ENCODE peak calls at places on chromosomes 16 and 17, in five cellular contexts. One of them, this sample, is unnamed.

GRCh38 chr17:53033297-53033696 is 789.4 kb upstream of the KIF2B start:
- DNase-seq in activated CD4-positive, alpha-beta T cell treated with anti-CD3 and anti-CD28 coated beads for 48 hours: no peak
- DNase-seq in KBM-7: no peak
- DNase-seq in foreskin fibroblast: no peak
- DNase-seq in T-helper 2 cell: no peak
- DNase-seq in this sample: no peak

GRCh38 chr17:40022961-40023541 is 7.8 kb downstream of the CSF3 start:
- DNase-seq in foreskin fibroblast: no peak
- DNase-seq in KBM-7: no peak
- DNase-seq in activated CD4-positive, alpha-beta T cell treated with anti-CD3 and anti-CD28 coated beads for 48 hours: no peak
- DNase-seq in T-helper 2 cell: no peak
- DNase-seq in this sample: no peak

GRCh38 chr17:41141361-41141760 is 1.0 kb upstream of the KRTAP4-6 start:
- DNase-seq in foreskin fibroblast: no peak
- DNase-seq in KBM-7: no peak
- DNase-seq in T-helper 2 cell: no peak
- DNase-seq in activated CD4-positive, alpha-beta T cell treated with anti-CD3 and anti-CD28 coated beads for 48 hours: no peak
- DNase-seq in this sample: no peak

GRCh38 chr17:28685366-28685765 is 23.4 kb downstream of the SUPT6H start:
- DNase-seq in T-helper 2 cell: no peak
- DNase-seq in KBM-7: no peak
- DNase-seq in activated CD4-positive, alpha-beta T cell treated with anti-CD3 and anti-CD28 coated beads for 48 hours: no peak
- DNase-seq in foreskin fibroblast: no peak
- DNase-seq in this sample: no peak

GRCh38 chr17:77208856-77209255 is 68.1 kb downstream of the SEC14L1 start:
- DNase-seq in T-helper 2 cell: no peak
- DNase-seq in foreskin fibroblast: peak
- DNase-seq in KBM-7: no peak
- DNase-seq in activated CD4-positive, alpha-beta T cell treated with anti-CD3 and anti-CD28 coated beads for 48 hours: no peak
- DNase-seq in this sample: no peak

GRCh38 chr17:2173005-2173404 is 118.1 kb downstream of the HIC1 start:
- DNase-seq in foreskin fibroblast: peak
- DNase-seq in T-helper 2 cell: no peak
- DNase-seq in activated CD4-positive, alpha-beta T cell treated with anti-CD3 and anti-CD28 coated beads for 48 hours: no peak
- DNase-seq in KBM-7: no peak
- DNase-seq in this sample: no peak

GRCh38 chr16:73046484-73047214 is 1.3 kb downstream of the ZFHX3 start:
- DNase-seq in T-helper 2 cell: no peak
- DNase-seq in foreskin fibroblast: no peak
- DNase-seq in activated CD4-positive, alpha-beta T cell treated with anti-CD3 and anti-CD28 coated beads for 48 hours: no peak
- DNase-seq in KBM-7: no peak
- DNase-seq in this sample: no peak

GRCh38 chr17:64694207-64694606 is 32.1 kb upstream of the SMURF2 start:
- DNase-seq in foreskin fibroblast: peak
- DNase-seq in T-helper 2 cell: no peak
- DNase-seq in activated CD4-positive, alpha-beta T cell treated with anti-CD3 and anti-CD28 coated beads for 48 hours: no peak
- DNase-seq in KBM-7: no peak
- DNase-seq in this sample: no peak

GRCh38 chr16:27929818-27930217 is 133.7 kb downstream of the GSG1L start:
- DNase-seq in KBM-7: no peak
- DNase-seq in foreskin fibroblast: no peak
- DNase-seq in activated CD4-positive, alpha-beta T cell treated with anti-CD3 and anti-CD28 coated beads for 48 hours: no peak
- DNase-seq in T-helper 2 cell: no peak
- DNase-seq in this sample: no peak

GRCh38 chr17:58052951-58053715 is 30.1 kb upstream of the DYNLL2 start:
- DNase-seq in activated CD4-positive, alpha-beta T cell treated with anti-CD3 and anti-CD28 coated beads for 48 hours: peak
- DNase-seq in foreskin fibroblast: peak
- DNase-seq in T-helper 2 cell: no peak
- DNase-seq in KBM-7: no peak
- DNase-seq in this sample: no peak

GRCh38 chr17:42484304-42484703 is 25.6 kb downstream of the ATP6V0A1 start:
- DNase-seq in activated CD4-positive, alpha-beta T cell treated with anti-CD3 and anti-CD28 coated beads for 48 hours: peak
- DNase-seq in KBM-7: no peak
- DNase-seq in foreskin fibroblast: no peak
- DNase-seq in T-helper 2 cell: peak
- DNase-seq in this sample: peak

GRCh38 chr17:70901870-70902269 is 732.5 kb downstream of the KCNJ2 start:
- DNase-seq in foreskin fibroblast: peak
- DNase-seq in KBM-7: peak
- DNase-seq in T-helper 2 cell: no peak
- DNase-seq in activated CD4-positive, alpha-beta T cell treated with anti-CD3 and anti-CD28 coated beads for 48 hours: no peak
- DNase-seq in this sample: no peak

GRCh38 chr16:58222532-58223316 is 24.8 kb upstream of the CSNK2A2 start:
- DNase-seq in KBM-7: no peak
- DNase-seq in activated CD4-positive, alpha-beta T cell treated with anti-CD3 and anti-CD28 coated beads for 48 hours: no peak
- DNase-seq in foreskin fibroblast: peak
- DNase-seq in T-helper 2 cell: no peak
- DNase-seq in this sample: no peak

GRCh38 chr16:81003610-81004460 is 2.9 kb downstream of the CMC2 start:
- DNase-seq in T-helper 2 cell: no peak
- DNase-seq in foreskin fibroblast: no peak
- DNase-seq in activated CD4-positive, alpha-beta T cell treated with anti-CD3 and anti-CD28 coated beads for 48 hours: peak
- DNase-seq in KBM-7: no peak
- DNase-seq in this sample: no peak

GRCh38 chr17:33452797-33453196 is 159.7 kb upstream of the ASIC2 start:
- DNase-seq in KBM-7: no peak
- DNase-seq in activated CD4-positive, alpha-beta T cell treated with anti-CD3 and anti-CD28 coated beads for 48 hours: no peak
- DNase-seq in T-helper 2 cell: no peak
- DNase-seq in foreskin fibroblast: no peak
- DNase-seq in this sample: no peak

GRCh38 chr17:77096570-77097214 is 44.1 kb upstream of the SEC14L1 start:
- DNase-seq in T-helper 2 cell: no peak
- DNase-seq in KBM-7: peak
- DNase-seq in foreskin fibroblast: peak
- DNase-seq in activated CD4-positive, alpha-beta T cell treated with anti-CD3 and anti-CD28 coated beads for 48 hours: no peak
- DNase-seq in this sample: no peak

GRCh38 chr17:28949185-28950016 is 1.9 kb downstream of the PHF12 start:
- DNase-seq in activated CD4-positive, alpha-beta T cell treated with anti-CD3 and anti-CD28 coated beads for 48 hours: peak
- DNase-seq in foreskin fibroblast: peak
- DNase-seq in KBM-7: peak
- DNase-seq in T-helper 2 cell: peak
- DNase-seq in this sample: peak

GRCh38 chr16:65704866-65705265 is 583.0 kb upstream of the CDH11 start:
- DNase-seq in T-helper 2 cell: no peak
- DNase-seq in foreskin fibroblast: no peak
- DNase-seq in activated CD4-positive, alpha-beta T cell treated with anti-CD3 and anti-CD28 coated beads for 48 hours: no peak
- DNase-seq in KBM-7: no peak
- DNase-seq in this sample: no peak

GRCh38 chr16:65012357-65012756 is 109.5 kb downstream of the CDH11 start:
- DNase-seq in KBM-7: no peak
- DNase-seq in foreskin fibroblast: peak
- DNase-seq in activated CD4-positive, alpha-beta T cell treated with anti-CD3 and anti-CD28 coated beads for 48 hours: no peak
- DNase-seq in T-helper 2 cell: no peak
- DNase-seq in this sample: no peak

GRCh38 chr17:50259484-50260324 is 14.6 kb upstream of the TMEM92 start:
- DNase-seq in activated CD4-positive, alpha-beta T cell treated with anti-CD3 and anti-CD28 coated beads for 48 hours: no peak
- DNase-seq in foreskin fibroblast: no peak
- DNase-seq in KBM-7: no peak
- DNase-seq in T-helper 2 cell: no peak
- DNase-seq in this sample: no peak

GRCh38 chr17:71639865-71640264 is 481.0 kb upstream of the SOX9 start:
- DNase-seq in foreskin fibroblast: no peak
- DNase-seq in activated CD4-positive, alpha-beta T cell treated with anti-CD3 and anti-CD28 coated beads for 48 hours: no peak
- DNase-seq in KBM-7: no peak
- DNase-seq in T-helper 2 cell: no peak
- DNase-seq in this sample: no peak

This sample was measured in effector CD8-positive, alpha-beta T cell.